ENCODE peak calls at places on chromosomes 4 and X, in seven cellular contexts. P is lower lobe of right lung, Y is neuronal stem cell, O is ascending aorta, Q is fibroblast of lung, U is transverse colon, V is psoas muscle. L is an unnamed sample.

GRCh38 chr4:6236816-6237390 is 32.7 kb upstream of the WFS1 start:
- DNase-seq in P (no peak), Y (no peak), O (peak; percentile 16), Q (no peak), U (no peak), V (no peak), L (no peak)

GRCh38 chr4:2363056-2363719 is 55.3 kb downstream of the ZFYVE28 start:
- DNase-seq in P (peak; percentile 47), Y (no peak), O (peak; percentile 60), Q (no peak), U (no peak), V (peak; percentile 88), L (peak; percentile 65)

GRCh38 chr4:38509551-38509950 is 154.4 kb upstream of the KLF3 start:
- DNase-seq in P (no peak), Y (no peak), O (no peak), Q (no peak), U (no peak), V (no peak), L (no peak)

GRCh38 chr4:73836373-73837269 is at the start of gene CXCL6:
- DNase-seq in P (peak; percentile 56), Y (peak; percentile 37), O (no peak), Q (peak; percentile 36), U (peak; percentile 28), V (peak; percentile 58), L (peak; percentile 37)

GRCh38 chrX:109931677-109932076 is 71.2 kb upstream of the TMEM164 start:
- DNase-seq in P (no peak), Y (no peak), O (no peak), Q (no peak), U (no peak), V (no peak), L (no peak)

GRCh38 chr4:184471872-184472539 is 2.3 kb downstream of the IRF2 start:
- DNase-seq in P (no peak), Y (no peak), O (no peak), Q (no peak), U (peak; percentile 43), V (no peak), L (no peak)

GRCh38 chr4:20625460-20625859 is 74.8 kb upstream of the PACRGL start:
- DNase-seq in P (peak; percentile 56), Y (no peak), O (no peak), Q (no peak), U (peak; percentile 51), V (no peak), L (peak; percentile 46)

GRCh38 chrX:47169273-47169672 is 24.3 kb downstream of the RBM10 start:
- DNase-seq in P (no peak), Y (no peak), O (no peak), Q (no peak), U (no peak), V (no peak), L (no peak)

GRCh38 chrX:15269618-15270521 is at the start of gene ASB9:
- DNase-seq in P (peak; percentile 67), Y (no peak), O (no peak), Q (peak; percentile 19), U (peak; percentile 47), V (no peak), L (peak; percentile 60)

GRCh38 chr4:16082424-16083216 is 1.2 kb downstream of the PROM1 start:
- DNase-seq in P (peak; percentile 67), Y (peak; percentile 82), O (peak; percentile 77), Q (peak; percentile 46), U (peak; percentile 54), V (no peak), L (peak; percentile 36)

GRCh38 chr4:94403735-94404134 is 48.0 kb upstream of the PDLIM5 start:
- DNase-seq in P (no peak), Y (no peak), O (no peak), Q (no peak), U (no peak), V (no peak), L (no peak)

GRCh38 chrX:103687073-103687695 is 685 bp upstream of the MORF4L2 start:
- DNase-seq in P (peak; percentile 92), Y (peak; percentile 62), O (peak; percentile 93), Q (peak; percentile 79), U (peak; percentile 88), V (peak; percentile 95), L (peak; percentile 89)

GRCh38 chrX:55841962-55842752 is 124.6 kb downstream of the RRAGB start:
- DNase-seq in P (no peak), Y (no peak), O (no peak), Q (no peak), U (no peak), V (no peak), L (no peak)

GRCh38 chr4:164876680-164877324 is at the start of gene APELA:
- DNase-seq in P (no peak), Y (no peak), O (no peak), Q (no peak), U (no peak), V (no peak), L (no peak)

GRCh38 chrX:31590581-31591113 is 518.8 kb upstream of the FTHL17 start:
- DNase-seq in P (no peak), Y (no peak), O (no peak), Q (peak; percentile 69), U (no peak), V (no peak), L (no peak)

GRCh38 chrX:134604701-134605271 is 53.5 kb downstream of the PLAC1 start:
- DNase-seq in P (peak; percentile 45), Y (no peak), O (no peak), Q (peak; percentile 39), U (no peak), V (no peak), L (no peak)

GRCh38 chrX:73850124-73851013 is 287.4 kb downstream of the CHIC1 start:
- DNase-seq in P (no peak), Y (no peak), O (no peak), Q (peak; percentile 46), U (peak; percentile 46), V (peak; percentile 77), L (no peak)

GRCh38 chrX:11655282-11655985 is 10.3 kb downstream of the ARHGAP6 start:
- DNase-seq in P (no peak), Y (no peak), O (no peak), Q (no peak), U (no peak), V (no peak), L (no peak)

GRCh38 chr4:41009411-41009810 is 204.9 kb downstream of the APBB2 start:
- DNase-seq in P (no peak), Y (no peak), O (no peak), Q (peak; percentile 72), U (no peak), V (no peak), L (no peak)

GRCh38 chrX:151537572-151537971 is 25.9 kb upstream of the PASD1 start:
- DNase-seq in P (no peak), Y (no peak), O (no peak), Q (no peak), U (no peak), V (no peak), L (no peak)

GRCh38 chr4:6447561-6448290 is 24.7 kb downstream of the PPP2R2C start:
- DNase-seq in P (no peak), Y (no peak), O (no peak), Q (no peak), U (no peak), V (no peak), L (no peak)

GRCh38 chrX:1212532-1212931 is at the start of gene CRLF2:
- DNase-seq in P (no peak), Y (no peak), O (peak; percentile 2), Q (no peak), U (no peak), V (no peak), L (no peak)

GRCh38 chr4:101730291-101731117 is 60.0 kb upstream of the BANK1 start:
- DNase-seq in P (peak; percentile 56), Y (peak; percentile 24), O (peak; percentile 74), Q (peak; percentile 75), U (peak; percentile 69), V (peak; percentile 71), L (peak; percentile 10)

GRCh38 chr4:98959411-98959810 is 30.5 kb upstream of the EIF4E start:
- DNase-seq in P (no peak), Y (no peak), O (no peak), Q (no peak), U (no peak), V (no peak), L (no peak)

GRCh38 chr4:19063662-19064061 is 1042.1 kb upstream of the LCORL start:
- DNase-seq in P (no peak), Y (no peak), O (no peak), Q (no peak), U (no peak), V (no peak), L (no peak)
- H3K9me3 ChIP-seq in P (peaks cover 8% of the 10 kb centered on the region), Y (no peaks in the 10 kb centered on the region), O (no peaks in the 10 kb centered on the region), Q (no peaks in the 10 kb centered on the region), U (no peaks in the 10 kb centered on the region), V (peaks cover 5% of the 10 kb centered on the region), L (no peaks in the 10 kb centered on the region)

DNA sequence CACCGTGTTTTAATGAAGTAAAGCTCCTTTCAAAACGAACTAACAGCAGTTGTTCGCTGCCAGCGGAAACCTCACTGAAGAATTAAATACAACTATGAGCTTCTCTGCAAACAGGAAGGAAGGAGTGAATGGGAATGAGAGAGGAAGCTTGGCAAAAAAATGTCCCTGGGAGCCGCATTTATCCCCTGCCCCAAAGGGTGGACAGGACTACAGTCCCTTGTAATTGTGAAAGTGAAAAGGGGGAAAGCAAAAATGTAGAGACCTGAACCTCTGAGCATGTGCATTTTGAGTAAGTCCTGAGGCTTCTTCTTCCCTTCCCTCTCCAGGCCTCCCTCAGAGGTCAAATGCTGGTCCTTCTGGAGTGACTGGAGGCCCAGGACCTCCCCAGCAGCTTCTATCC is 53.8 kb upstream of the BMP2K start:
- DNase-seq in P (no peak), Y (no peak), O (no peak), Q (no peak), U (no peak), V (no peak), L (no peak)
- H3K4me3 ChIP-seq in P (no peak overlapping the region), Y (no peak overlapping the region), O (no peak overlapping the region), Q (no peak overlapping the region), U (no peak overlapping the region), V (no peak overlapping the region), L (no peak overlapping the region)

GRCh38 chr4:155777971-155778710 is 19.3 kb downstream of the GUCY1B1 start:
- DNase-seq in P (no peak), Y (no peak), O (no peak), Q (peak; percentile 60), U (no peak), V (no peak), L (no peak)
- H3K4me1 ChIP-seq in P (peaks cover 9% of the 10 kb centered on the region), Y (no peaks in the 10 kb centered on the region), O (no peaks in the 10 kb centered on the region), Q (peaks cover 5% of the 10 kb centered on the region), U (no peaks in the 10 kb centered on the region), V (no peaks in the 10 kb centered on the region), L (peaks cover 4% of the 10 kb centered on the region)

GRCh38 chr4:477686-478085 is 21.3 kb downstream of the ZNF721 start:
- DNase-seq in P (no peak), Y (no peak), O (no peak), Q (no peak), U (no peak), V (no peak), L (no peak)
- H3K9me3 ChIP-seq in P (peaks cover 15% of the 10 kb centered on the region), Y (no peaks in the 10 kb centered on the region), O (peaks cover 33% of the 10 kb centered on the region), Q (no peaks in the 10 kb centered on the region), U (peaks cover 7% of the 10 kb centered on the region), V (peaks cover 11% of the 10 kb centered on the region), L (peaks cover 40% of the 10 kb centered on the region)

GRCh38 chr4:165905405-165906027 is 32.5 kb downstream of the TLL1 start:
- DNase-seq in P (no peak), Y (no peak), O (no peak), Q (peak; percentile 1), U (no peak), V (no peak), L (no peak)
- H3K4me3 ChIP-seq in P (no peak overlapping the region), Y (no peak overlapping the region), O (no peak overlapping the region), Q (no peak overlapping the region), U (no peak overlapping the region), V (no peak overlapping the region), L (no peak overlapping the region)

L was measured in left lung.